ENCODE peak calls at places on chromosomes 11 and 22, in six cellular contexts. One of them, this sample, is unnamed. For H3K4me1, the result is how much of the 10 kb centered on the place peaks cover.

GRCh38 chr11:76680517-76681425 is 10.2 kb upstream of the LRRC32 start:
- DNase-seq in HepG2: peak
- DNase-seq in HCT116: peak
- DNase-seq in K562: peak
- DNase-seq in H1: peak
- DNase-seq in GM12878: no peak
- DNase-seq in this sample: peak

GRCh38 chr22:27561301-27561820 is 240.2 kb downstream of the MN1 start:
- DNase-seq in HepG2: no peak
- DNase-seq in HCT116: no peak
- DNase-seq in K562: no peak
- DNase-seq in GM12878: no peak
- DNase-seq in H1: no peak
- DNase-seq in this sample: no peak

GRCh38 chr11:132886335-132886734 is 646.0 kb downstream of the OPCML start:
- DNase-seq in HCT116: no peak
- DNase-seq in GM12878: no peak
- DNase-seq in HepG2: no peak
- DNase-seq in H1: no peak
- DNase-seq in K562: no peak
- DNase-seq in this sample: no peak

GRCh38 chr11:8488395-8488794 is 105.6 kb downstream of the STK33 start:
- DNase-seq in K562: no peak
- DNase-seq in H1: no peak
- DNase-seq in GM12878: no peak
- DNase-seq in HepG2: no peak
- DNase-seq in HCT116: no peak
- DNase-seq in this sample: no peak

GRCh38 chr11:75853971-75854370 is 39.0 kb downstream of the UVRAG start:
- DNase-seq in HepG2: no peak
- DNase-seq in H1: no peak
- DNase-seq in GM12878: no peak
- DNase-seq in HCT116: no peak
- DNase-seq in K562: no peak
- DNase-seq in this sample: no peak

GRCh38 chr11:107598225-107599139 is 7.5 kb downstream of the ELMOD1 start:
- DNase-seq in HCT116: peak
- DNase-seq in H1: no peak
- DNase-seq in K562: no peak
- DNase-seq in HepG2: no peak
- DNase-seq in GM12878: no peak
- DNase-seq in this sample: no peak

GRCh38 chr11:10019906-10020682 is 273.9 kb downstream of the SBF2 start:
- DNase-seq in K562: no peak
- DNase-seq in HepG2: peak
- DNase-seq in H1: no peak
- DNase-seq in GM12878: no peak
- DNase-seq in HCT116: no peak
- DNase-seq in this sample: no peak

GRCh38 chr11:105937738-105938137 is 84.3 kb downstream of the MSANTD4 start:
- DNase-seq in GM12878: no peak
- DNase-seq in HCT116: peak
- DNase-seq in H1: no peak
- DNase-seq in HepG2: no peak
- DNase-seq in K562: no peak
- DNase-seq in this sample: no peak

GRCh38 chr11:9765320-9766101 is 101.6 kb downstream of the SWAP70 start:
- DNase-seq in H1: no peak
- DNase-seq in HCT116: no peak
- DNase-seq in K562: no peak
- DNase-seq in HepG2: peak
- DNase-seq in GM12878: no peak
- DNase-seq in this sample: peak

GRCh38 chr22:41478891-41479521 is 10.1 kb downstream of the ACO2 start:
- DNase-seq in GM12878: peak
- DNase-seq in HCT116: no peak
- DNase-seq in HepG2: no peak
- DNase-seq in H1: no peak
- DNase-seq in K562: no peak
- DNase-seq in this sample: no peak

GRCh38 chr11:69642549-69642912 is 1.6 kb downstream of the CCND1 start:
- DNase-seq in GM12878: no peak
- DNase-seq in HepG2: no peak
- DNase-seq in H1: no peak
- DNase-seq in HCT116: no peak
- DNase-seq in K562: peak
- DNase-seq in this sample: no peak

GRCh38 chr11:33358150-33358831 is 101.1 kb downstream of the HIPK3 start:
- DNase-seq in HepG2: no peak
- DNase-seq in GM12878: no peak
- DNase-seq in K562: no peak
- DNase-seq in H1: no peak
- DNase-seq in HCT116: no peak
- DNase-seq in this sample: no peak

GRCh38 chr11:113730887-113731726 is 25.0 kb upstream of the TMPRSS5 start:
- DNase-seq in HepG2: peak
- DNase-seq in K562: peak
- DNase-seq in HCT116: peak
- DNase-seq in H1: no peak
- DNase-seq in GM12878: no peak
- DNase-seq in this sample: peak

GRCh38 chr22:17980013-17980510 is 44.3 kb downstream of the MICAL3 start:
- DNase-seq in GM12878: no peak
- DNase-seq in K562: no peak
- DNase-seq in H1: no peak
- DNase-seq in HepG2: no peak
- DNase-seq in HCT116: no peak
- DNase-seq in this sample: no peak

GRCh38 chr11:120336641-120337132 is 474 bp downstream of the ARHGEF12 start:
- DNase-seq in H1: no peak
- DNase-seq in HepG2: no peak
- DNase-seq in K562: peak
- DNase-seq in GM12878: no peak
- DNase-seq in HCT116: no peak
- DNase-seq in this sample: peak

GRCh38 chr11:66070604-66071325 is 693 bp downstream of the PACS1 start:
- DNase-seq in HCT116: no peak
- DNase-seq in K562: peak
- DNase-seq in GM12878: no peak
- DNase-seq in HepG2: no peak
- DNase-seq in H1: no peak
- DNase-seq in this sample: no peak

GRCh38 chr11:36530840-36531239 is 20.8 kb upstream of the TRAF6 start:
- DNase-seq in GM12878: no peak
- DNase-seq in K562: no peak
- DNase-seq in H1: no peak
- DNase-seq in HCT116: no peak
- DNase-seq in HepG2: no peak
- DNase-seq in this sample: no peak

GRCh38 chr11:67099841-67100324 is 19.2 kb upstream of the KDM2A start:
- DNase-seq in HepG2: no peak
- DNase-seq in K562: no peak
- DNase-seq in HCT116: no peak
- DNase-seq in GM12878: peak
- DNase-seq in H1: no peak
- DNase-seq in this sample: no peak

GRCh38 chr11:64916040-64916847 is 765 bp downstream of the ATG2A start:
- DNase-seq in GM12878: no peak
- DNase-seq in HCT116: no peak
- DNase-seq in H1: no peak
- DNase-seq in K562: peak
- DNase-seq in HepG2: peak
- DNase-seq in this sample: no peak

GRCh38 chr11:81301426-81301825 is 1432.2 kb downstream of the FAM181B start:
- DNase-seq in GM12878: no peak
- DNase-seq in H1: no peak
- DNase-seq in K562: no peak
- DNase-seq in HepG2: no peak
- DNase-seq in HCT116: no peak
- DNase-seq in this sample: no peak

GRCh38 chr11:124801636-124802312 is 1.6 kb upstream of the MSANTD2 start:
- DNase-seq in H1: no peak
- DNase-seq in K562: no peak
- DNase-seq in HCT116: no peak
- DNase-seq in HepG2: no peak
- DNase-seq in GM12878: no peak
- DNase-seq in this sample: no peak

GRCh38 chr22:45516923-45517675 is 14.4 kb downstream of the FBLN1 start:
- DNase-seq in GM12878: no peak
- DNase-seq in HCT116: no peak
- DNase-seq in H1: no peak
- DNase-seq in K562: no peak
- DNase-seq in HepG2: no peak
- DNase-seq in this sample: no peak

GRCh38 chr22:27112273-27112672 is 454.9 kb downstream of the MIAT start:
- DNase-seq in H1: no peak
- DNase-seq in K562: no peak
- DNase-seq in HepG2: peak
- DNase-seq in GM12878: no peak
- DNase-seq in HCT116: no peak
- DNase-seq in this sample: no peak

GRCh38 chr22:26718905-26719304 is 61.5 kb downstream of the MIAT start:
- DNase-seq in H1: no peak
- DNase-seq in K562: no peak
- DNase-seq in HCT116: no peak
- DNase-seq in GM12878: no peak
- DNase-seq in HepG2: no peak
- DNase-seq in this sample: no peak

GRCh38 chr11:47394322-47395224 is 13.8 kb upstream of the SLC39A13 start:
- DNase-seq in HepG2: peak
- DNase-seq in H1: no peak
- DNase-seq in HCT116: no peak
- DNase-seq in GM12878: no peak
- DNase-seq in K562: peak
- DNase-seq in this sample: no peak

GRCh38 chr11:35126000-35126878 is 12.7 kb upstream of the CD44 start:
- DNase-seq in HepG2: no peak
- DNase-seq in K562: no peak
- DNase-seq in HCT116: no peak
- DNase-seq in GM12878: peak
- DNase-seq in H1: no peak
- DNase-seq in this sample: no peak
- TF ChIP-seq ZNF274 in HepG2: no peak
- TF ChIP-seq ZNF274 in K562: no peak
- TF ChIP-seq ZNF274 in HCT116: no peak
- TF ChIP-seq ZNF274 in GM12878: no peak
- TF ChIP-seq ZNF274 in H1: no peak
- TF ChIP-seq ZNF274 in this sample: no peak

GRCh38 chr11:86941077-86941870 is 13.9 kb downstream of the FZD4 start:
- DNase-seq in HCT116: no peak
- DNase-seq in HepG2: peak
- DNase-seq in K562: no peak
- DNase-seq in GM12878: no peak
- DNase-seq in H1: no peak
- DNase-seq in this sample: no peak
- H3K4me1 ChIP-seq in HCT116: under half
- H3K4me1 ChIP-seq in HepG2: under half
- H3K4me1 ChIP-seq in K562: under half
- H3K4me1 ChIP-seq in GM12878: under half
- H3K4me1 ChIP-seq in H1: under half
- H3K4me1 ChIP-seq in this sample: under half

DNA sequence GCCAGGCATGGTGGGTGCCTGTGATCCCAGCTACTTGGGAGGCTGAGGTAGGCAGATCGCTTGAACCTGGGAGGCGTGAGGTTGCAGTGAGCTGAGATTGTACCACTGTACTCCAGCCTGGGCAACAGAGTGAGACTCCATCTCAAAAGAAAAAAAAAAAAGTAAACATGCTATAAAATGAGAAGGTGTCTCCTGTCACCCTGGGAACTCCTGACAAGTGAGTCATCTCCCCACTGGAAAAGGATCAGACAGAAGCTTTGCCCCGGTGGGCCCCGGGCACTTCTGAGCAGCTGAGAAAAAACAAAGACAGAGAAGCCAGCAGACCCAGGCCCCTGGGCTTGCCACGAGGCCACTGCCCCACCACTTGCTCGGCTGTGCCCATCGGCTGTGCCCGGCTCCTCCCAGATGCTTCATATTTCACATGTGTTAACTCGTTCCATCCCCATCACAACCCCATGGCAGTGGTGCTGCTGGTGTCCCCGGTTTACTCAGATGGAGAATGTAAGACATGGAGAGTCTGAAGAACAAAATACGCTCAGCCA is 22.3 kb downstream of the TTLL1 start:
- DNase-seq in HCT116: peak
- DNase-seq in HepG2: no peak
- DNase-seq in H1: no peak
- DNase-seq in GM12878: no peak
- DNase-seq in K562: no peak
- DNase-seq in this sample: no peak
- H3K4me3 ChIP-seq in HCT116: no peak
- H3K4me3 ChIP-seq in HepG2: no peak
- H3K4me3 ChIP-seq in H1: no peak
- H3K4me3 ChIP-seq in GM12878: no peak
- H3K4me3 ChIP-seq in K562: no peak
- H3K4me3 ChIP-seq in this sample: no peak

DNA sequence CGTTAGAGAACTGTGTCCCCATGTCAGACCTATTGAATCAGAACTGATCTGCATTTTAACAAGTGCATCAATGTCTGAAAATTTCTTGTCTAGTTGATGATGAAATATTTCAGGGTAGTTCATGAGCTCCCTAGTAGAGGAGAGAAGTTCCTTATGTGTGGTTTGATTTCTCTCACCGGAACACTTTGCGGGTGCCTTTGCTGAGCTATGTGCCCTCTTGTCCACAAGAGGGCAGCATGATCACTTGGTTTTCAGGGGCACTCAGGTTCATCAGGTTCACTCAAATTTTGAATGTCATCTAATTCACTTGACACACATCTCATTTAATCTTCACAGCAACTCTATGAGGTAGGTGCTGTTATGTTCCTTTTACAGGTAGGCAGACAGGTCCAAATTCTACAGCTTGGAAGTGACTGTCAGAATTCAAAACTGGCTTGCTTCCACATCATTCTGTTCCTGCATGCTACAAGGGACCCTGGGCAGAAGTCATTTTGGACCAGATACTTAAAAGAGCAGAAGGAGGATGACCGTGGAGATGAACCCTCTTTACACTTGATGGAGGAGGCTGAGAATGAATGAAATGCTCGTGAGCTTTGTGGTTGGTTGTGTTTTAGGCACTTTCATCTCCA is 55.6 kb downstream of the P4HA3 start:
- DNase-seq in GM12878: no peak
- DNase-seq in K562: peak
- DNase-seq in H1: peak
- DNase-seq in HCT116: peak
- DNase-seq in HepG2: peak
- DNase-seq in this sample: peak
- TF ChIP-seq ZNF274 in GM12878: no peak
- TF ChIP-seq ZNF274 in K562: no peak
- TF ChIP-seq ZNF274 in H1: no peak
- TF ChIP-seq ZNF274 in HCT116: no peak
- TF ChIP-seq ZNF274 in HepG2: no peak
- TF ChIP-seq ZNF274 in this sample: no peak

GRCh38 chr22:29907753-29908515 is 25.0 kb downstream of the MTMR3 start:
- DNase-seq in GM12878: no peak
- DNase-seq in HCT116: peak
- DNase-seq in H1: no peak
- DNase-seq in HepG2: peak
- DNase-seq in K562: peak
- DNase-seq in this sample: no peak
- H3K4me1 ChIP-seq in GM12878: under half
- H3K4me1 ChIP-seq in HCT116: half or more
- H3K4me1 ChIP-seq in H1: under half
- H3K4me1 ChIP-seq in HepG2: half or more
- H3K4me1 ChIP-seq in K562: under half
- H3K4me1 ChIP-seq in this sample: under half

This sample was measured in NT2/D1.